ENCODE peak calls at places on chromosomes 16 and 17, in four cellular contexts. E, Y, X and G are unnamed samples.

GRCh38 chr16:13833510-13833909 is 86.4 kb upstream of the ERCC4 start:
- DNase-seq in X (no peak), E (no peak), Y (no peak), G (no peak)

GRCh38 chr17:69434164-69434579 is 19.7 kb downstream of the MAP2K6 start:
- DNase-seq in Y (no peak), E (no peak), X (no peak), G (no peak)

GRCh38 chr17:79036609-79037008 is 12.6 kb downstream of the C1QTNF1 start:
- DNase-seq in Y (peak; percentile 3), X (no peak), E (no peak), G (no peak)

GRCh38 chr17:69818467-69818866 is 256.6 kb upstream of the KCNJ16 start:
- DNase-seq in X (no peak), Y (no peak), E (no peak), G (no peak)

GRCh38 chr17:14203392-14203791 is 33.3 kb downstream of the CDRT15 start:
- DNase-seq in Y (no peak), E (no peak), X (no peak), G (no peak)

GRCh38 chr16:68235882-68236803 is at the start of gene ESRP2:
- DNase-seq in Y (peak; percentile 87), E (peak; percentile 53), X (no peak), G (no peak)

GRCh38 chr17:57945999-57946797 is 9.0 kb downstream of the CUEDC1 start:
- DNase-seq in X (no peak), Y (no peak), E (no peak), G (no peak)

GRCh38 chr17:46088595-46088994 is 89.5 kb downstream of the STH start:
- DNase-seq in E (no peak), Y (no peak), X (no peak), G (no peak)

GRCh38 chr17:49031965-49032928 is 35.1 kb downstream of the IGF2BP1 start:
- DNase-seq in E (peak; percentile 51), X (peak; percentile 16), Y (no peak), G (peak; percentile 48)

GRCh38 chr17:71085238-71086033 is 916.1 kb downstream of the KCNJ2 start:
- DNase-seq in X (no peak), E (peak; percentile 65), Y (no peak), G (peak; percentile 36)
- TF ChIP-seq CTCF in X (peak; percentile 37), E (peak; percentile 63), Y (no peak), G (peak; percentile 56)

GRCh38 chr17:26773189-26774188 is 520.4 kb upstream of the WSB1 start:
- DNase-seq in X (no peak), E (no peak), Y (no peak), G (no peak)
- TF ChIP-seq CTCF in X (no peak), E (no peak), Y (no peak), G (no peak)

GRCh38 chr17:4777969-4778760 is 6.5 kb downstream of the TM4SF5 start:
- DNase-seq in Y (no peak), E (no peak), X (no peak), G (no peak)
- TF ChIP-seq CTCF in Y (no peak), E (no peak), X (no peak), G (no peak)

GRCh38 chr16:85528528-85529387 is 84.4 kb upstream of the GSE1 start:
- DNase-seq in X (no peak), E (peak; percentile 45), Y (no peak), G (peak; percentile 35)

GRCh38 chr16:85530370-85530739 is 82.8 kb upstream of the GSE1 start:
- DNase-seq in E (no peak), Y (no peak), X (no peak), G (no peak)

GRCh38 chr16:85531516-85531915 is 81.6 kb upstream of the GSE1 start:
- DNase-seq in Y (no peak), E (no peak), X (no peak), G (no peak)

GRCh38 chr16:85527767-85528297 is 85.3 kb upstream of the GSE1 start:
- DNase-seq in E (no peak), X (no peak), Y (no peak), G (no peak)

DNA sequence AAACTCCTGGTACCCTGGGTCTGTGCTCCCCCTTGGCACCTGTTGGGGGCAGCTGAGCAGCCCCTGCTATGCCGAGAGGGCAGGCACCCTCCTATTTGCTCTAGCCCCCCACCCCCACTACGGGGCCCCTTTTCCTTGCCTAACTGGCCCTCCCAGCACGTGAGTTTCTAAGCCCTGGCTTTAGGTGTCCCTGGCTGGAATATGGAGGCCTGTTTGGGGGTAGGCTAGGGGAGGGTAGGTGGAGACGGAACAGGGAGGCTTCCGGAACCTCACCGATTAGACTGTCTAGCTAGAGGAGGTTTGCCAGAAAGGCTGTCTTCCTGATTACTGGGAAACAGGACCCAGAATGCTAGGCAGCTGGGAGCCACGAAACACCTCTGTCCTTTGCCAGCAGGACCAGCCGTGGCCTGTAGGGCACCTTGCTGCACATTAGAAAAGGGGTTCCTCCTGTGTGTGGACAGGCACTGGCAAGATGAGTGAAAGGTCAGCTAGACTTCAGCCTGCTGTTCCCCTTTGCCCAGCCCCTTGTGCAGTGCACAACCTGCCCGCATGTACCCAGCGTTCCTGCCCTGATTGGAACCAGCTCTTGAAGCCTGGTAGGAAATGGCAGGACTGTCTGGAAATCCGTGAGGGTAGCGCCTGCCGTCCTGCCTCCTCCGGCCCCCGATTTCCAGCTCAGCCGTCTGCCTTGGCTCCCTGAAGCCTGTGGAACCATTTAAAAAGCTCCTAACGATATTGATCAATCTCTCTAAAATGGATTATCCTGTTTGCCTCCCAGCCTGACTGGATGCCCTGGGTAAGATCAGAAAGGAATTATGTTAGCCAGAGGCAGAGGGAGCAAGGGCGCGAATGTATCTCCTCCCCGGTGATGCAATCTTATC is 83.4 kb upstream of the GSE1 start:
- DNase-seq in Y (no peak), E (no peak), X (no peak), G (no peak)
- TF ChIP-seq CTCF in Y (no peak), E (no peak), X (no peak), G (peak; percentile 35)